ENCODE peak calls at places on chromosome 20, in six cellular contexts. One of them, this sample, is unnamed.

GRCh38 chr20:58054744-58055373 is 173.6 kb downstream of the ANKRD60 start:
- DNase-seq in H1: peak; percentile 48
- DNase-seq in neural progenitor cell: peak; percentile 70
- DNase-seq in mammary epithelial cell: no peak
- DNase-seq in MM.1S: no peak
- DNase-seq in astrocyte: no peak
- DNase-seq in this sample: no peak

GRCh38 chr20:36819662-36820061 is 46.1 kb upstream of the DSN1 start:
- DNase-seq in mammary epithelial cell: no peak
- DNase-seq in astrocyte: no peak
- DNase-seq in H1: no peak
- DNase-seq in MM.1S: peak; percentile 49
- DNase-seq in neural progenitor cell: peak; percentile 50
- DNase-seq in this sample: peak; percentile 57

GRCh38 chr20:63129991-63130653 is 85.8 kb downstream of the YTHDF1 start:
- DNase-seq in MM.1S: no peak
- DNase-seq in neural progenitor cell: peak; percentile 52
- DNase-seq in astrocyte: no peak
- DNase-seq in mammary epithelial cell: no peak
- DNase-seq in H1: no peak
- DNase-seq in this sample: no peak

GRCh38 chr20:6562111-6562510 is 205.4 kb upstream of the BMP2 start:
- DNase-seq in astrocyte: peak; percentile 90
- DNase-seq in neural progenitor cell: no peak
- DNase-seq in H1: no peak
- DNase-seq in MM.1S: no peak
- DNase-seq in mammary epithelial cell: peak; percentile 82
- DNase-seq in this sample: no peak

GRCh38 chr20:54292186-54292585 is 84.3 kb downstream of the PFDN4 start:
- DNase-seq in astrocyte: peak; percentile 70
- DNase-seq in H1: no peak
- DNase-seq in mammary epithelial cell: peak; percentile 20
- DNase-seq in MM.1S: no peak
- DNase-seq in neural progenitor cell: no peak
- DNase-seq in this sample: no peak

GRCh38 chr20:53961527-53961926 is 108.9 kb downstream of the BCAS1 start:
- DNase-seq in neural progenitor cell: no peak
- DNase-seq in mammary epithelial cell: no peak
- DNase-seq in H1: no peak
- DNase-seq in astrocyte: no peak
- DNase-seq in MM.1S: peak; percentile 56
- DNase-seq in this sample: no peak

GRCh38 chr20:3679749-3680700 is 1.8 kb downstream of the ADAM33 start:
- DNase-seq in neural progenitor cell: peak; percentile 27
- DNase-seq in MM.1S: no peak
- DNase-seq in H1: no peak
- DNase-seq in mammary epithelial cell: no peak
- DNase-seq in astrocyte: peak; percentile 65
- DNase-seq in this sample: no peak

GRCh38 chr20:20780127-20780822 is 67.8 kb upstream of the RALGAPA2 start:
- DNase-seq in MM.1S: no peak
- DNase-seq in astrocyte: no peak
- DNase-seq in mammary epithelial cell: peak; percentile 70
- DNase-seq in neural progenitor cell: no peak
- DNase-seq in H1: no peak
- DNase-seq in this sample: peak; percentile 97

GRCh38 chr20:8766868-8767390 is 302.0 kb upstream of the PLCB4 start:
- DNase-seq in neural progenitor cell: no peak
- DNase-seq in H1: no peak
- DNase-seq in mammary epithelial cell: no peak
- DNase-seq in astrocyte: no peak
- DNase-seq in MM.1S: no peak
- DNase-seq in this sample: no peak

GRCh38 chr20:11401988-11402387 is 515.7 kb upstream of the BTBD3 start:
- DNase-seq in astrocyte: no peak
- DNase-seq in neural progenitor cell: no peak
- DNase-seq in H1: no peak
- DNase-seq in mammary epithelial cell: no peak
- DNase-seq in MM.1S: peak; percentile 46
- DNase-seq in this sample: no peak

GRCh38 chr20:59729476-59729875 is 125.1 kb downstream of the PHACTR3 start:
- DNase-seq in mammary epithelial cell: no peak
- DNase-seq in H1: no peak
- DNase-seq in MM.1S: no peak
- DNase-seq in neural progenitor cell: no peak
- DNase-seq in astrocyte: no peak
- DNase-seq in this sample: no peak

GRCh38 chr20:25252686-25253421 is 5.0 kb downstream of the PYGB start:
- DNase-seq in astrocyte: no peak
- DNase-seq in MM.1S: no peak
- DNase-seq in H1: peak; percentile 30
- DNase-seq in neural progenitor cell: no peak
- DNase-seq in mammary epithelial cell: peak; percentile 46
- DNase-seq in this sample: no peak

GRCh38 chr20:38342716-38343106 is 3.6 kb upstream of the LBP start:
- DNase-seq in H1: no peak
- DNase-seq in mammary epithelial cell: no peak
- DNase-seq in MM.1S: no peak
- DNase-seq in astrocyte: no peak
- DNase-seq in neural progenitor cell: no peak
- DNase-seq in this sample: no peak

GRCh38 chr20:17786221-17786718 is 86.5 kb downstream of the BANF2 start:
- DNase-seq in astrocyte: peak; percentile 75
- DNase-seq in H1: no peak
- DNase-seq in neural progenitor cell: no peak
- DNase-seq in mammary epithelial cell: no peak
- DNase-seq in MM.1S: no peak
- DNase-seq in this sample: no peak

GRCh38 chr20:25310921-25311728 is 63.2 kb downstream of the PYGB start:
- DNase-seq in mammary epithelial cell: no peak
- DNase-seq in astrocyte: peak; percentile 93
- DNase-seq in neural progenitor cell: no peak
- DNase-seq in H1: no peak
- DNase-seq in MM.1S: peak; percentile 59
- DNase-seq in this sample: no peak

GRCh38 chr20:13936781-13937576 is 53.4 kb downstream of the SEL1L2 start:
- DNase-seq in astrocyte: no peak
- DNase-seq in neural progenitor cell: no peak
- DNase-seq in H1: no peak
- DNase-seq in MM.1S: no peak
- DNase-seq in mammary epithelial cell: no peak
- DNase-seq in this sample: peak; percentile 37

GRCh38 chr20:63980317-63980805 is 571 bp upstream of the PRPF6 start:
- DNase-seq in astrocyte: no peak
- DNase-seq in neural progenitor cell: no peak
- DNase-seq in MM.1S: no peak
- DNase-seq in H1: no peak
- DNase-seq in mammary epithelial cell: peak; percentile 78
- DNase-seq in this sample: peak; percentile 75

GRCh38 chr20:43916875-43917371 is 2.3 kb downstream of the TOX2 start:
- DNase-seq in astrocyte: peak; percentile 25
- DNase-seq in H1: no peak
- DNase-seq in MM.1S: peak; percentile 30
- DNase-seq in mammary epithelial cell: no peak
- DNase-seq in neural progenitor cell: no peak
- DNase-seq in this sample: no peak
- H3K4me3 ChIP-seq in astrocyte: peak overlapping the region; percentile 59
- H3K4me3 ChIP-seq in H1: no peak overlapping the region
- H3K4me3 ChIP-seq in MM.1S: peak overlapping the region; percentile 81
- H3K4me3 ChIP-seq in mammary epithelial cell: no peak overlapping the region
- H3K4me3 ChIP-seq in neural progenitor cell: no peak overlapping the region
- H3K4me3 ChIP-seq in this sample: no peak overlapping the region

DNA sequence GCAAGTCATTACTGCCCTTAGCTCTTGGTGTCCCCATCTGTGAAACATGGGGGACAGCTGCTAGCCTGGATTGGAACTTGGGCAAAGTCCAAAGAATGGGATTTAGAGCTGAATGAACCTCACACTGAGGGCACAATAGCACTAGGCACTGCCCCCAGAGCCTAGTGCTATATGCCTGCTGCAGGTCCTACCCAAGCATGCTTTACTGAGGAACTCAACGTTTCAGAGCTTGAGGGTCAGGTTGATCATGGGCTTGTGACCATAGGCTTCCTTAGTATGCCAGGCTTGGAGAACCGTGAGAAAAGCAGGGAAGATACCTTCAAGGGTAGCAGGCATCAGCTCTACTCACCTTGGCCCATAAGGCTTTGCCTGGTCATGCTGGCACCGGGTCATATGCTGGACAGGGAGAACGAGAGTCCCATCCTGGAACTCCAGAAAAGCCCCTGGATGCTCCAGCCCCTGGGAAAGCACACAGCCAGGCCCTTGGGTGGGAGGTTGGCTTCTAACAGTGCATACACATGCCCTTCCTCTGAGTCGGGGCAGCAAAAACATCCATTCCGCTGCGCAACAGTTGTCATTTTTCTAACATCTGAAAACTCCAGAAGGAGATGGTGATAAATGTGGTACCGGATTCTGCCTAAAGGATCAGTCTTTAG is 29.7 kb downstream of the EIF2S2 start:
- DNase-seq in H1: no peak
- DNase-seq in mammary epithelial cell: no peak
- DNase-seq in astrocyte: no peak
- DNase-seq in MM.1S: no peak
- DNase-seq in neural progenitor cell: no peak
- DNase-seq in this sample: no peak
- H3K9ac ChIP-seq in H1: no peak overlapping the region
- H3K9ac ChIP-seq in mammary epithelial cell: no peak overlapping the region
- H3K9ac ChIP-seq in astrocyte: peak overlapping the region; percentile 10
- H3K9ac ChIP-seq in MM.1S: no peak overlapping the region
- H3K9ac ChIP-seq in neural progenitor cell: no peak overlapping the region
- H3K9ac ChIP-seq in this sample: no peak overlapping the region

GRCh38 chr20:34705383-34706021 is 1.4 kb downstream of the TP53INP2 start:
- DNase-seq in neural progenitor cell: no peak
- DNase-seq in H1: no peak
- DNase-seq in mammary epithelial cell: peak; percentile 73
- DNase-seq in astrocyte: no peak
- DNase-seq in MM.1S: no peak
- DNase-seq in this sample: peak; percentile 72
- H3K4me3 ChIP-seq in neural progenitor cell: no peak overlapping the region
- H3K4me3 ChIP-seq in H1: no peak overlapping the region
- H3K4me3 ChIP-seq in mammary epithelial cell: no peak overlapping the region
- H3K4me3 ChIP-seq in astrocyte: peak overlapping the region; percentile 85
- H3K4me3 ChIP-seq in MM.1S: peak overlapping the region; percentile 89
- H3K4me3 ChIP-seq in this sample: peak overlapping the region; percentile 77

GRCh38 chr20:52179331-52180166 is 12.0 kb downstream of the ZFP64 start:
- DNase-seq in MM.1S: peak; percentile 83
- DNase-seq in H1: no peak
- DNase-seq in neural progenitor cell: no peak
- DNase-seq in mammary epithelial cell: no peak
- DNase-seq in astrocyte: no peak
- DNase-seq in this sample: no peak
- H3K9ac ChIP-seq in MM.1S: peak overlapping the region; percentile 32
- H3K9ac ChIP-seq in H1: no peak overlapping the region
- H3K9ac ChIP-seq in neural progenitor cell: no peak overlapping the region
- H3K9ac ChIP-seq in mammary epithelial cell: no peak overlapping the region
- H3K9ac ChIP-seq in astrocyte: no peak overlapping the region
- H3K9ac ChIP-seq in this sample: no peak overlapping the region

GRCh38 chr20:10370091-10370887 is 63.7 kb downstream of the MKKS start:
- DNase-seq in H1: no peak
- DNase-seq in MM.1S: no peak
- DNase-seq in neural progenitor cell: no peak
- DNase-seq in astrocyte: peak; percentile 76
- DNase-seq in mammary epithelial cell: no peak
- DNase-seq in this sample: no peak
- H3K4me3 ChIP-seq in H1: no peak overlapping the region
- H3K4me3 ChIP-seq in MM.1S: no peak overlapping the region
- H3K4me3 ChIP-seq in neural progenitor cell: no peak overlapping the region
- H3K4me3 ChIP-seq in astrocyte: no peak overlapping the region
- H3K4me3 ChIP-seq in mammary epithelial cell: no peak overlapping the region
- H3K4me3 ChIP-seq in this sample: no peak overlapping the region

GRCh38 chr20:14948416-14948815 is 611.0 kb upstream of the FLRT3 start:
- DNase-seq in mammary epithelial cell: no peak
- DNase-seq in astrocyte: no peak
- DNase-seq in MM.1S: peak; percentile 25
- DNase-seq in H1: no peak
- DNase-seq in neural progenitor cell: peak; percentile 31
- DNase-seq in this sample: no peak

GRCh38 chr20:14951105-14951504 is 613.7 kb upstream of the FLRT3 start:
- DNase-seq in mammary epithelial cell: peak; percentile 36
- DNase-seq in H1: no peak
- DNase-seq in neural progenitor cell: no peak
- DNase-seq in astrocyte: peak; percentile 3
- DNase-seq in MM.1S: no peak
- DNase-seq in this sample: no peak

GRCh38 chr20:14953736-14954135 is 616.3 kb upstream of the FLRT3 start:
- DNase-seq in mammary epithelial cell: no peak
- DNase-seq in MM.1S: no peak
- DNase-seq in H1: no peak
- DNase-seq in astrocyte: no peak
- DNase-seq in neural progenitor cell: no peak
- DNase-seq in this sample: no peak

GRCh38 chr20:14950633-14951032 is 613.2 kb upstream of the FLRT3 start:
- DNase-seq in astrocyte: no peak
- DNase-seq in neural progenitor cell: no peak
- DNase-seq in MM.1S: no peak
- DNase-seq in mammary epithelial cell: no peak
- DNase-seq in H1: no peak
- DNase-seq in this sample: no peak

DNA sequence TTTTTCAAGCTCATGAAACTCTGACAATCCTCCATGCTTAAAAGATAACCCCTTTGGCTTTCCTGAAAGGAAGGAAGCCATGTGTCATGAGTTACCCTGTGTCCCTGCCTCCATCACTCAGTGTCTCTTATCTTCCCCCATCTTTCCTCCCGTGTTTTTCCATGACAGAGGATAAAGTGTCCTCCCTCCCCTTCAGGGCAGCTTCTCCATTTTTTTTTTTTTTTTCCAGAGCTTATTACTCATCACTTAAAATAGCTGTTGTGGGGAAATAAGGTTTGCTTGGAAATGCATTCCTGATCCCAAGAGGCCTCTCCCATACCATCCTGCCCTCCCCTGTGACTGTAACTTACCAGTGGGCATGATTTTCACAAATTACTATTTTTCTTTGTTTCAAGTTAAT is 614.3 kb upstream of the FLRT3 start:
- DNase-seq in H1: no peak
- DNase-seq in MM.1S: no peak
- DNase-seq in neural progenitor cell: no peak
- DNase-seq in astrocyte: peak; percentile 50
- DNase-seq in mammary epithelial cell: peak; percentile 46
- DNase-seq in this sample: no peak
- H3K9ac ChIP-seq in H1: no peak overlapping the region
- H3K9ac ChIP-seq in MM.1S: no peak overlapping the region
- H3K9ac ChIP-seq in neural progenitor cell: no peak overlapping the region
- H3K9ac ChIP-seq in astrocyte: no peak overlapping the region
- H3K9ac ChIP-seq in mammary epithelial cell: no peak overlapping the region
- H3K9ac ChIP-seq in this sample: no peak overlapping the region

This sample was measured in Karpas-422.